ENCODE peak calls at places on chromosomes 13 and 19, in six cellular contexts. One of them, this sample, is unnamed.

GRCh38 chr13:38970380-38971051 is 20.1 kb downstream of the STOML3 start:
- DNase-seq in A549: no peak
- DNase-seq in IMR-90: no peak
- DNase-seq in stomach: no peak
- DNase-seq in lower leg skin: no peak
- DNase-seq in breast epithelium: no peak
- DNase-seq in this sample: no peak

GRCh38 chr13:66565261-66565660 is 664.9 kb downstream of the PCDH9 start:
- DNase-seq in A549: no peak
- DNase-seq in IMR-90: no peak
- DNase-seq in stomach: no peak
- DNase-seq in lower leg skin: no peak
- DNase-seq in breast epithelium: no peak
- DNase-seq in this sample: no peak

GRCh38 chr13:110542311-110542796 is 19.2 kb downstream of the RAB20 start:
- DNase-seq in A549: no peak
- DNase-seq in IMR-90: no peak
- DNase-seq in stomach: no peak
- DNase-seq in lower leg skin: no peak
- DNase-seq in breast epithelium: no peak
- DNase-seq in this sample: no peak

GRCh38 chr13:50892162-50892944 is 17.2 kb upstream of the RNASEH2B start:
- DNase-seq in A549: no peak
- DNase-seq in IMR-90: no peak
- DNase-seq in stomach: no peak
- DNase-seq in lower leg skin: no peak
- DNase-seq in breast epithelium: no peak
- DNase-seq in this sample: no peak

GRCh38 chr19:7482584-7483439 is 6.0 kb downstream of the PEX11G start:
- DNase-seq in A549: no peak
- DNase-seq in IMR-90: no peak
- DNase-seq in stomach: no peak
- DNase-seq in lower leg skin: peak
- DNase-seq in breast epithelium: no peak
- DNase-seq in this sample: no peak

GRCh38 chr19:41530761-41531301 is 45.1 kb upstream of the CEACAM21 start:
- DNase-seq in A549: no peak
- DNase-seq in IMR-90: no peak
- DNase-seq in stomach: no peak
- DNase-seq in lower leg skin: peak
- DNase-seq in breast epithelium: peak
- DNase-seq in this sample: no peak

GRCh38 chr13:26485786-26486185 is 71.7 kb upstream of the WASF3 start:
- DNase-seq in A549: no peak
- DNase-seq in IMR-90: no peak
- DNase-seq in stomach: no peak
- DNase-seq in lower leg skin: peak
- DNase-seq in breast epithelium: no peak
- DNase-seq in this sample: no peak

GRCh38 chr19:872266-872951 is 12.9 kb downstream of the CFD start:
- DNase-seq in A549: peak
- DNase-seq in IMR-90: peak
- DNase-seq in stomach: peak
- DNase-seq in lower leg skin: peak
- DNase-seq in breast epithelium: no peak
- DNase-seq in this sample: peak

GRCh38 chr19:52533901-52534300 is 6.4 kb downstream of the ZNF808 start:
- DNase-seq in A549: no peak
- DNase-seq in IMR-90: no peak
- DNase-seq in stomach: no peak
- DNase-seq in lower leg skin: peak
- DNase-seq in breast epithelium: peak
- DNase-seq in this sample: no peak

GRCh38 chr19:4622695-4623421 is 16.5 kb upstream of the TNFAIP8L1 start:
- DNase-seq in A549: no peak
- DNase-seq in IMR-90: no peak
- DNase-seq in stomach: no peak
- DNase-seq in lower leg skin: no peak
- DNase-seq in breast epithelium: no peak
- DNase-seq in this sample: no peak

GRCh38 chr13:75494491-75494890 is 12.5 kb upstream of the TBC1D4 start:
- DNase-seq in A549: no peak
- DNase-seq in IMR-90: peak
- DNase-seq in stomach: no peak
- DNase-seq in lower leg skin: no peak
- DNase-seq in breast epithelium: no peak
- DNase-seq in this sample: no peak

GRCh38 chr19:44757057-44757734 is 8.7 kb downstream of the BCL3 start:
- DNase-seq in A549: no peak
- DNase-seq in IMR-90: peak
- DNase-seq in stomach: peak
- DNase-seq in lower leg skin: peak
- DNase-seq in breast epithelium: no peak
- DNase-seq in this sample: no peak

DNA sequence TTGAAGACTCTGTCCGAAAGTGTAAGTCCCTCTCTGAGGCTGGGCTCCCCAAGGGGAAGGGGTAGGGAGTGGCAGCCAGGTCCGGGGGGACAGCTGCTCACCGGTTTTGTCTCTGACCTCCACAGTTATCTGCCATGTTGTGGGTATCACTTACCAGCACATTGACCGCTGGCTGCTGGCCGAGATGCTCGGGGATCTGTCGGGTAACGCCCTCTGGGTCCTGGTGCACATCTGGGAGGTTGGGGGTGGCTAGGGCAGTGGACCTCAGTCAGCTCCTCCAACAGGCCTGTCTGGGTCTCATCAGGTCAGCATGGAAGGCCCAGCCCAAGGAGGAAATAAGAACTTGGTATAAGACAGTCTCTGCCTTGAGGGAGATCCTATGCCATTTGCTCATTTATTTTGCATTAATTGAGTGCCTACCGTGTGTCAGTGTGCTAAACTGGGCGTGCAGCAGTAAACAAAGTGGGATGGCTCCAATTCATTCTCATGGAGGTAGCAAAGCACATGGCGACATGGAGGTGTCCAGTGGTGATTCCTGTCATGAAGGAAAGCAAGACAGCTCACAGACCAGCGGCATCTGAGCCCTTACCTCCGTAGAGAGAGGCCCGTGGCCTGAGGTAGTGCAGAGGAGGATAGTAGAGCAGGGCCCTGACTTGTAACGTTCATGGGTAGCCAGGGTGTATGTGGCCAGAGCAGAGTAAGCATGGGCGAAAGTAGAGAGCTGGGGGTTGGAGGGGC is 13.7 kb downstream of the EIF3K start:
- DNase-seq in A549: no peak
- DNase-seq in IMR-90: no peak
- DNase-seq in stomach: no peak
- DNase-seq in lower leg skin: no peak
- DNase-seq in breast epithelium: no peak
- DNase-seq in this sample: no peak
- TF ChIP-seq POLR2A in A549: no peak
- TF ChIP-seq POLR2A in IMR-90: no peak
- TF ChIP-seq POLR2A in stomach: no peak
- TF ChIP-seq POLR2A in lower leg skin: no peak
- TF ChIP-seq POLR2A in breast epithelium: no peak
- TF ChIP-seq POLR2A in this sample: no peak

DNA sequence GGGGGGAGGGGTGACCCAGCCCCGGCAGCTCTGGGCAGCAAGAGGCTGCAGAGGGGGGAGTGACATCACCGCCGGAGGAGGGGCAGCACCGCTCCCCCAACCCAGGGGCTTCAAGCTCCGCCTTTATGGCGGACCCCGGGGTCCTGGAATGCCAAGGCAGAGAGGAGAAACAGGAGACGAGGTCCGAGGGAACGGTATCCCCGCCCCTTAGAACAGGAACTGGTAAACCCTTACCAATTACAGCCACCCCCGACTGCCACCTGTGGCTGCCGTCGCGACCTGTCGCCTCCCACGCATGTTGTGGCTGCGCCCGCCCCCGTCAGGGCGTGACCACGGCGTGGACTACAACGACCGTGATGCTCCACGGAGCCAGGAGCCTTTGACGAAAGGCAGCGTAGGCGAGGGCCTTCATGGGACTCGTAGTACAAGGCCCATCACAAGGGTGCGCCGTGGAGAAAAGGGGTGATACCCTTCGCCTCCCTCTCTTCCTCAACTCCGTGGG is 4.1 kb upstream of the KCNC3 start:
- DNase-seq in A549: peak
- DNase-seq in IMR-90: peak
- DNase-seq in stomach: peak
- DNase-seq in lower leg skin: peak
- DNase-seq in breast epithelium: peak
- DNase-seq in this sample: peak
- TF ChIP-seq POLR2A in A549: peak
- TF ChIP-seq POLR2A in IMR-90: no peak
- TF ChIP-seq POLR2A in stomach: no peak
- TF ChIP-seq POLR2A in lower leg skin: no peak
- TF ChIP-seq POLR2A in breast epithelium: peak
- TF ChIP-seq POLR2A in this sample: no peak

GRCh38 chr19:34480971-34481821 is at the start of gene WTIP:
- DNase-seq in A549: peak
- DNase-seq in IMR-90: peak
- DNase-seq in stomach: peak
- DNase-seq in lower leg skin: peak
- DNase-seq in breast epithelium: peak
- DNase-seq in this sample: no peak
- TF ChIP-seq POLR2A in A549: peak
- TF ChIP-seq POLR2A in IMR-90: peak
- TF ChIP-seq POLR2A in stomach: no peak
- TF ChIP-seq POLR2A in lower leg skin: no peak
- TF ChIP-seq POLR2A in breast epithelium: no peak
- TF ChIP-seq POLR2A in this sample: no peak

GRCh38 chr13:77871596-77871995 is 47.0 kb downstream of the EDNRB start:
- DNase-seq in A549: no peak
- DNase-seq in IMR-90: no peak
- DNase-seq in stomach: no peak
- DNase-seq in lower leg skin: no peak
- DNase-seq in breast epithelium: no peak
- DNase-seq in this sample: no peak
- TF ChIP-seq POLR2A in A549: no peak
- TF ChIP-seq POLR2A in IMR-90: no peak
- TF ChIP-seq POLR2A in stomach: no peak
- TF ChIP-seq POLR2A in lower leg skin: no peak
- TF ChIP-seq POLR2A in breast epithelium: no peak
- TF ChIP-seq POLR2A in this sample: no peak

GRCh38 chr19:34733266-34733825 is 697 bp upstream of the ZNF181 start:
- DNase-seq in A549: no peak
- DNase-seq in IMR-90: no peak
- DNase-seq in stomach: no peak
- DNase-seq in lower leg skin: peak
- DNase-seq in breast epithelium: no peak
- DNase-seq in this sample: no peak
- TF ChIP-seq POLR2A in A549: peak
- TF ChIP-seq POLR2A in IMR-90: no peak
- TF ChIP-seq POLR2A in stomach: no peak
- TF ChIP-seq POLR2A in lower leg skin: no peak
- TF ChIP-seq POLR2A in breast epithelium: no peak
- TF ChIP-seq POLR2A in this sample: peak

GRCh38 chr13:28138012-28138755 is at the start of gene PAN3:
- DNase-seq in A549: peak
- DNase-seq in IMR-90: peak
- DNase-seq in stomach: peak
- DNase-seq in lower leg skin: peak
- DNase-seq in breast epithelium: peak
- DNase-seq in this sample: peak
- TF ChIP-seq POLR2A in A549: peak
- TF ChIP-seq POLR2A in IMR-90: peak
- TF ChIP-seq POLR2A in stomach: no peak
- TF ChIP-seq POLR2A in lower leg skin: no peak
- TF ChIP-seq POLR2A in breast epithelium: no peak
- TF ChIP-seq POLR2A in this sample: peak

GRCh38 chr19:17220207-17220758 is 5.1 kb downstream of the USE1 start:
- DNase-seq in A549: peak
- DNase-seq in IMR-90: peak
- DNase-seq in stomach: no peak
- DNase-seq in lower leg skin: no peak
- DNase-seq in breast epithelium: no peak
- DNase-seq in this sample: no peak

GRCh38 chr19:17229890-17230289 is 3.9 kb downstream of the OCEL1 start:
- DNase-seq in A549: no peak
- DNase-seq in IMR-90: no peak
- DNase-seq in stomach: no peak
- DNase-seq in lower leg skin: peak
- DNase-seq in breast epithelium: no peak
- DNase-seq in this sample: no peak

GRCh38 chr19:17227798-17228367 is 1.9 kb downstream of the OCEL1 start:
- DNase-seq in A549: no peak
- DNase-seq in IMR-90: no peak
- DNase-seq in stomach: no peak
- DNase-seq in lower leg skin: no peak
- DNase-seq in breast epithelium: no peak
- DNase-seq in this sample: no peak

GRCh38 chr19:17225051-17225450 is 975 bp upstream of the OCEL1 start:
- DNase-seq in A549: no peak
- DNase-seq in IMR-90: no peak
- DNase-seq in stomach: no peak
- DNase-seq in lower leg skin: no peak
- DNase-seq in breast epithelium: no peak
- DNase-seq in this sample: no peak

DNA sequence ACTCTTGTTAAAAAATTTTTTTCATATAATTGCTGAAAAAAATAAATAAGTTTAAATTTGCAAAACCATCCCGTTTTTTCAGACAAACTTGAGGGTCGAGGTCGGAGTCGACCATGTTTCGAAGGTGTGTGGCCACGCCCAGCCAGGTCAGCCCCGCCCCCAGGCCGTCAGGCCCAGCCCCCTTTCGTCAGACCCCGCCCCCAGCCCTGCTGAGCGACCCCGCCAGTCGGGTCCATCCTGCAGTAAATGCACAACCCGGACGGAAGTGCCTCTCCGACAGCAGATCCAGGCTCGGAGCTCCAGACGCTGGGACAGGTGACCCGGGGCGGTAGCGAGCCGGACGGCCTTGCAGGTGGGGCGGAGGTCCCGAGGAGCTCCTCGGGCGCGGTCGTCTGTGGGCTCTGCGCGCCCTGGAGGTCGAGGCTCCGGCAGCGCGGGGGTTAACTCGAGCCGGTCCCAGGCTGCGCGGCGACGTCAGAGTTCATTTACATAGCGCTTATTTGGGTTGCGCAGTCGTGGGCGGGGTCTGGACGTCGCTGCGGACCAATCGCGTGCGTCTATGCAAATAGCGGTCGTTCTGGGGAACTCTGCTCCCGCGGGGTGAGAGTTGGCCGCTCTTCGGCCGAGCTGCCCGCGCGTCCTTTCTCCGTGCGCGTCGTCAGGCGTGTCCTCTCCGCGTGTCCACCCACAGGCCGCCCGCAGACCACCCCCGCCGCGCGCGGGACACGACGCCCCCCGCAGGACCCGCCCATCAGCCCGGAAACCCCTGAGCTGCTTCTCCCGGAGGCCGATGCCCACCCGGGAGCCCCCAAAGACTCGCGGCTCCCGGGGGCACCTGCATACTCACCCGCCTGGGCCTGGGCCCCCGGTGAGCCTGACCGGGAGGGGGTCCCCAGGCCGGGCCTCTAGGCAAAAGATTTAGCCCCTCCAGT is at the start of gene OCEL1:
- DNase-seq in A549: peak
- DNase-seq in IMR-90: peak
- DNase-seq in stomach: peak
- DNase-seq in lower leg skin: peak
- DNase-seq in breast epithelium: peak
- DNase-seq in this sample: peak
- TF ChIP-seq POLR2A in A549: peak
- TF ChIP-seq POLR2A in IMR-90: peak
- TF ChIP-seq POLR2A in stomach: no peak
- TF ChIP-seq POLR2A in lower leg skin: no peak
- TF ChIP-seq POLR2A in breast epithelium: no peak
- TF ChIP-seq POLR2A in this sample: peak

This sample was measured in esophagus squamous epithelium.